ENCODE peak calls at places on chromosomes 13 and 19, in seven cellular contexts. One of them, this sample, is unnamed.
A peak's percentile ranks its signal among the peaks of the same experiment; 100 is the strongest.

GRCh38 chr19:4583961-4584669 is 24.6 kb upstream of the SEMA6B start:
- DNase-seq in T-cell: no peak
- DNase-seq in frontal cortex: no peak
- DNase-seq in T1000: no peak
- DNase-seq in HFFc6: no peak
- DNase-seq in posterior cingulate gyrus: peak; percentile 60
- DNase-seq in HT-29: no peak
- DNase-seq in this sample: no peak

GRCh38 chr19:3975637-3976087 is 4.8 kb upstream of the DAPK3 start:
- DNase-seq in T-cell: no peak
- DNase-seq in frontal cortex: no peak
- DNase-seq in T1000: no peak
- DNase-seq in HFFc6: peak; percentile 4
- DNase-seq in posterior cingulate gyrus: no peak
- DNase-seq in HT-29: no peak
- DNase-seq in this sample: no peak

GRCh38 chr19:42270346-42271044 is 1.4 kb downstream of the CIC start:
- DNase-seq in T-cell: peak; percentile 80
- DNase-seq in frontal cortex: no peak
- DNase-seq in T1000: peak; percentile 71
- DNase-seq in HFFc6: peak; percentile 82
- DNase-seq in posterior cingulate gyrus: no peak
- DNase-seq in HT-29: peak; percentile 80
- DNase-seq in this sample: peak; percentile 86

GRCh38 chr13:94759120-94759728 is 46.9 kb upstream of the SOX21 start:
- DNase-seq in T-cell: no peak
- DNase-seq in frontal cortex: no peak
- DNase-seq in T1000: no peak
- DNase-seq in HFFc6: no peak
- DNase-seq in posterior cingulate gyrus: no peak
- DNase-seq in HT-29: no peak
- DNase-seq in this sample: no peak

GRCh38 chr19:29478578-29479565 is 46.9 kb upstream of the VSTM2B start:
- DNase-seq in T-cell: no peak
- DNase-seq in frontal cortex: no peak
- DNase-seq in T1000: no peak
- DNase-seq in HFFc6: no peak
- DNase-seq in posterior cingulate gyrus: peak; percentile 74
- DNase-seq in HT-29: peak; percentile 47
- DNase-seq in this sample: no peak

GRCh38 chr13:99307648-99308339 is 595 bp upstream of the GPR183 start:
- DNase-seq in T-cell: no peak
- DNase-seq in frontal cortex: no peak
- DNase-seq in T1000: no peak
- DNase-seq in HFFc6: peak; percentile 83
- DNase-seq in posterior cingulate gyrus: no peak
- DNase-seq in HT-29: no peak
- DNase-seq in this sample: peak; percentile 61

GRCh38 chr19:12783226-12783848 is 7.9 kb upstream of the JUNB start:
- DNase-seq in T-cell: no peak
- DNase-seq in frontal cortex: no peak
- DNase-seq in T1000: no peak
- DNase-seq in HFFc6: no peak
- DNase-seq in posterior cingulate gyrus: no peak
- DNase-seq in HT-29: no peak
- DNase-seq in this sample: peak; percentile 44

GRCh38 chr13:37460211-37460610 is 138.4 kb downstream of the POSTN start:
- DNase-seq in T-cell: no peak
- DNase-seq in frontal cortex: no peak
- DNase-seq in T1000: no peak
- DNase-seq in HFFc6: peak; percentile 24
- DNase-seq in posterior cingulate gyrus: no peak
- DNase-seq in HT-29: no peak
- DNase-seq in this sample: no peak

GRCh38 chr19:30428281-30428680 is 56.1 kb downstream of the ZNF536 start:
- DNase-seq in T-cell: no peak
- DNase-seq in frontal cortex: no peak
- DNase-seq in T1000: no peak
- DNase-seq in HFFc6: no peak
- DNase-seq in posterior cingulate gyrus: no peak
- DNase-seq in HT-29: no peak
- DNase-seq in this sample: no peak